ENCODE peak calls at places on chromosomes 11 and 22, in seven cellular contexts. One of them, this sample, is unnamed.

GRCh38 chr11:7637447-7638157 is 35.7 kb downstream of the CYB5R2 start:
- DNase-seq in neural progenitor cell: no peak
- DNase-seq in H9: no peak
- DNase-seq in A549: no peak
- DNase-seq in uterus: peak; percentile 70
- DNase-seq in pancreas: no peak
- DNase-seq in mammary epithelial cell: peak; percentile 58
- DNase-seq in this sample: no peak

GRCh38 chr11:125903753-125904659 is at the start of gene DDX25:
- DNase-seq in neural progenitor cell: peak; percentile 85
- DNase-seq in H9: peak; percentile 80
- DNase-seq in A549: no peak
- DNase-seq in uterus: no peak
- DNase-seq in pancreas: no peak
- DNase-seq in mammary epithelial cell: peak; percentile 1
- DNase-seq in this sample: peak; percentile 26

GRCh38 chr22:18970180-18970947 is 34.3 kb upstream of the PRODH start:
- DNase-seq in neural progenitor cell: peak; percentile 86
- DNase-seq in H9: peak; percentile 64
- DNase-seq in A549: peak; percentile 12
- DNase-seq in uterus: no peak
- DNase-seq in pancreas: peak; percentile 51
- DNase-seq in mammary epithelial cell: peak; percentile 15
- DNase-seq in this sample: no peak

GRCh38 chr22:17121235-17122195 is at the start of gene TMEM121B:
- DNase-seq in neural progenitor cell: peak; percentile 96
- DNase-seq in H9: peak; percentile 95
- DNase-seq in A549: no peak
- DNase-seq in uterus: peak; percentile 30
- DNase-seq in pancreas: peak; percentile 64
- DNase-seq in mammary epithelial cell: peak; percentile 44
- DNase-seq in this sample: peak; percentile 22

GRCh38 chr11:17636721-17637120 is 82.7 kb upstream of the MYOD1 start:
- DNase-seq in neural progenitor cell: no peak
- DNase-seq in H9: no peak
- DNase-seq in A549: no peak
- DNase-seq in uterus: no peak
- DNase-seq in pancreas: no peak
- DNase-seq in mammary epithelial cell: no peak
- DNase-seq in this sample: no peak

GRCh38 chr11:75107187-75107586 is 10.5 kb upstream of the OR2AT4 start:
- DNase-seq in neural progenitor cell: no peak
- DNase-seq in H9: no peak
- DNase-seq in A549: no peak
- DNase-seq in uterus: no peak
- DNase-seq in pancreas: no peak
- DNase-seq in mammary epithelial cell: no peak
- DNase-seq in this sample: no peak

GRCh38 chr11:10305964-10306918 is 1.4 kb downstream of the ADM start:
- DNase-seq in neural progenitor cell: peak; percentile 70
- DNase-seq in H9: peak; percentile 61
- DNase-seq in A549: peak; percentile 31
- DNase-seq in uterus: peak; percentile 36
- DNase-seq in pancreas: no peak
- DNase-seq in mammary epithelial cell: peak; percentile 46
- DNase-seq in this sample: peak; percentile 25

GRCh38 chr11:117203069-117203407 is 3.9 kb downstream of the TAGLN start:
- DNase-seq in neural progenitor cell: no peak
- DNase-seq in H9: no peak
- DNase-seq in A549: no peak
- DNase-seq in uterus: no peak
- DNase-seq in pancreas: no peak
- DNase-seq in mammary epithelial cell: no peak
- DNase-seq in this sample: no peak

GRCh38 chr11:36453678-36454077 is 56.4 kb downstream of the TRAF6 start:
- DNase-seq in neural progenitor cell: no peak
- DNase-seq in H9: no peak
- DNase-seq in A549: no peak
- DNase-seq in uterus: no peak
- DNase-seq in pancreas: no peak
- DNase-seq in mammary epithelial cell: peak; percentile 55
- DNase-seq in this sample: no peak

GRCh38 chr11:43243901-43244300 is 67.9 kb upstream of the API5 start:
- DNase-seq in neural progenitor cell: peak; percentile 32
- DNase-seq in H9: no peak
- DNase-seq in A549: no peak
- DNase-seq in uterus: no peak
- DNase-seq in pancreas: no peak
- DNase-seq in mammary epithelial cell: no peak
- DNase-seq in this sample: no peak

GRCh38 chr11:66915046-66915832 is 42.9 kb downstream of the PC start:
- DNase-seq in neural progenitor cell: peak; percentile 42
- DNase-seq in H9: peak; percentile 62
- DNase-seq in A549: no peak
- DNase-seq in uterus: no peak
- DNase-seq in pancreas: no peak
- DNase-seq in mammary epithelial cell: no peak
- DNase-seq in this sample: no peak

GRCh38 chr22:46942816-46943783 is 180.7 kb downstream of the TBC1D22A start:
- DNase-seq in neural progenitor cell: no peak
- DNase-seq in H9: no peak
- DNase-seq in A549: no peak
- DNase-seq in uterus: peak; percentile 35
- DNase-seq in pancreas: no peak
- DNase-seq in mammary epithelial cell: no peak
- DNase-seq in this sample: no peak

GRCh38 chr11:106086850-106087249 is 9.4 kb downstream of the AASDHPPT start:
- DNase-seq in neural progenitor cell: no peak
- DNase-seq in H9: no peak
- DNase-seq in A549: no peak
- DNase-seq in uterus: no peak
- DNase-seq in pancreas: no peak
- DNase-seq in mammary epithelial cell: no peak
- DNase-seq in this sample: no peak

GRCh38 chr11:46275964-46276641 is 1.4 kb upstream of the CREB3L1 start:
- DNase-seq in neural progenitor cell: no peak
- DNase-seq in H9: no peak
- DNase-seq in A549: no peak
- DNase-seq in uterus: no peak
- DNase-seq in pancreas: peak; percentile 84
- DNase-seq in mammary epithelial cell: no peak
- DNase-seq in this sample: no peak

GRCh38 chr11:78069465-78069864 is 5.8 kb downstream of the THRSP start:
- DNase-seq in neural progenitor cell: no peak
- DNase-seq in H9: no peak
- DNase-seq in A549: no peak
- DNase-seq in uterus: no peak
- DNase-seq in pancreas: no peak
- DNase-seq in mammary epithelial cell: no peak
- DNase-seq in this sample: no peak

GRCh38 chr22:45185718-45186511 is 22.2 kb downstream of the NUP50 start:
- DNase-seq in neural progenitor cell: no peak
- DNase-seq in H9: no peak
- DNase-seq in A549: no peak
- DNase-seq in uterus: no peak
- DNase-seq in pancreas: no peak
- DNase-seq in mammary epithelial cell: no peak
- DNase-seq in this sample: no peak

DNA sequence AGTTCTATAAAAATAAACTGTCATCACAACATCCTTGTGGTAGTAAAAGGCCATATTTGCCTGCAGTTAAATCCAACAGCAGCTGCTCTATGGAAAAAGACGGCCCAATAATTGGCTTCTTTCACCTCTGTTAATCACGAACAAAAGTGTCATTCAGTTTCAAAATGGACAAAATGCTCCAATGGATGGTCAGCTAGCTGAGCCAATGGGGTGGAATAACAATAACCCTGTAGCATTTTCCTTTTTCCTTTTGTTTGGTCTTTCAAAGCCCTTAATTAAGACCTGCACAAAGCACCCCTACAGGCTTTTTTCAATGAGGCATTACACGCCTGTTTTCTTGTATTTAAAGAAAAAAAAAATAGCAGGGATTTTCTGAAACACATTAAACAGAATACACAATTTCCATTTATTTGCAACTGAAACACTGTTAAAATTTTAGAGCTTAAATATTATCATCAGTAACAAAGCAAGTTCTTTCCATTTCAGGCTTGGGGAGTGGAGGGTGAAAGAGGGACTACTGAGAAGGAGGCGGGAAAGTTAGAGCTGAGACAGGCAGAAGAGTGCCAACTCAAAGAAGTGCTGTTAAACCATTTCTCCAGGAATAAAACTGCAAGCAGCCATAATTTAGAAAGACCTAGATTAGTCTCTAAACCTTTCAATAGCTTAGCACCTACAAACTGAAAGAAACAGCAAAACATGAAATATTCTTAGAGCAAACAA is 28.7 kb downstream of the LGR4 start:
- DNase-seq in neural progenitor cell: peak; percentile 90
- DNase-seq in H9: no peak
- DNase-seq in A549: no peak
- DNase-seq in uterus: no peak
- DNase-seq in pancreas: no peak
- DNase-seq in mammary epithelial cell: no peak
- DNase-seq in this sample: peak; percentile 27
- H3K27ac ChIP-seq in neural progenitor cell: peak overlapping the region; percentile 97
- H3K27ac ChIP-seq in H9: peak overlapping the region; percentile 82
- H3K27ac ChIP-seq in A549: no peak overlapping the region
- H3K27ac ChIP-seq in uterus: no peak overlapping the region
- H3K27ac ChIP-seq in pancreas: no peak overlapping the region
- H3K27ac ChIP-seq in mammary epithelial cell: no peak overlapping the region
- H3K27ac ChIP-seq in this sample: peak overlapping the region; percentile 86

GRCh38 chr11:2315395-2316168 is 13.8 kb downstream of the TSPAN32 start:
- DNase-seq in neural progenitor cell: no peak
- DNase-seq in H9: no peak
- DNase-seq in A549: no peak
- DNase-seq in uterus: peak; percentile 37
- DNase-seq in pancreas: no peak
- DNase-seq in mammary epithelial cell: no peak
- DNase-seq in this sample: peak; percentile 67
- H3K27ac ChIP-seq in neural progenitor cell: no peak overlapping the region
- H3K27ac ChIP-seq in H9: no peak overlapping the region
- H3K27ac ChIP-seq in A549: no peak overlapping the region
- H3K27ac ChIP-seq in uterus: peak overlapping the region; percentile 96
- H3K27ac ChIP-seq in pancreas: peak overlapping the region; percentile 57
- H3K27ac ChIP-seq in mammary epithelial cell: no peak overlapping the region
- H3K27ac ChIP-seq in this sample: no peak overlapping the region

DNA sequence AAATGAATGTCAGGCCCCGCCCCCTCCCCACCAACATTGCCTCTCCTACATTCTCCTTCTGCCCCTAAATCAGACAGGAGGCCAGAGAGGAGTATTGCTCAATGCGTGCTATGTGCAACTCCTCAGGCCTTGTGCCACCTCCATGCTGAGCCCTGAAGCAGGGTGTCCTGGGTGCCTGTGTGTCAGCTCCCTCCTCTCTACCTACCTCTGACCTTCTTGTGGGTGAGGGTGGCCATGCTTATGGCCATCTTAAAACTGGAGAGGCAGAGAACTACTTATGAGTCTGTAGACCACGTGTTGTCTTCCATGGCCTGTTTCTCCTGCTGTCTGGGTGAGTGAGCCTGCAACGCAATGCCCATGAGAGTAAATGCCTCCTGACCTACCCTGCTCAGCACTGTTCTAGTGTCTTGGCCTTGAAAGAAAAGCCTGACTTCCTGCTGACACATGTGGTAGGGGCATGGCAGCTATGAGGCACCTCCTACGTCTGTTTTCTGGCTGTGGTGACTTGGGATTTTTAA is 10.5 kb downstream of the MCAM start:
- DNase-seq in neural progenitor cell: no peak
- DNase-seq in H9: no peak
- DNase-seq in A549: no peak
- DNase-seq in uterus: peak; percentile 51
- DNase-seq in pancreas: no peak
- DNase-seq in mammary epithelial cell: no peak
- DNase-seq in this sample: no peak
- H3K27ac ChIP-seq in neural progenitor cell: peak overlapping the region; percentile 17
- H3K27ac ChIP-seq in H9: no peak overlapping the region
- H3K27ac ChIP-seq in A549: no peak overlapping the region
- H3K27ac ChIP-seq in uterus: peak overlapping the region; percentile 82
- H3K27ac ChIP-seq in pancreas: no peak overlapping the region
- H3K27ac ChIP-seq in mammary epithelial cell: no peak overlapping the region
- H3K27ac ChIP-seq in this sample: no peak overlapping the region

GRCh38 chr11:79439430-79439892 is 1.4 kb downstream of the TENM4 start:
- DNase-seq in neural progenitor cell: no peak
- DNase-seq in H9: no peak
- DNase-seq in A549: no peak
- DNase-seq in uterus: peak; percentile 21
- DNase-seq in pancreas: no peak
- DNase-seq in mammary epithelial cell: peak; percentile 44
- DNase-seq in this sample: no peak

GRCh38 chr11:79438631-79439429 is 2.0 kb downstream of the TENM4 start:
- DNase-seq in neural progenitor cell: peak; percentile 63
- DNase-seq in H9: peak; percentile 54
- DNase-seq in A549: no peak
- DNase-seq in uterus: peak; percentile 28
- DNase-seq in pancreas: no peak
- DNase-seq in mammary epithelial cell: peak; percentile 51
- DNase-seq in this sample: no peak

GRCh38 chr11:79436911-79437273 is 3.9 kb downstream of the TENM4 start:
- DNase-seq in neural progenitor cell: no peak
- DNase-seq in H9: peak; percentile 35
- DNase-seq in A549: no peak
- DNase-seq in uterus: no peak
- DNase-seq in pancreas: no peak
- DNase-seq in mammary epithelial cell: no peak
- DNase-seq in this sample: no peak

GRCh38 chr11:79437274-79437980 is 3.4 kb downstream of the TENM4 start:
- DNase-seq in neural progenitor cell: peak; percentile 85
- DNase-seq in H9: peak; percentile 82
- DNase-seq in A549: no peak
- DNase-seq in uterus: peak; percentile 73
- DNase-seq in pancreas: peak; percentile 47
- DNase-seq in mammary epithelial cell: peak; percentile 63
- DNase-seq in this sample: no peak

GRCh38 chr11:79437981-79438630 is 2.7 kb downstream of the TENM4 start:
- DNase-seq in neural progenitor cell: peak; percentile 50
- DNase-seq in H9: peak; percentile 61
- DNase-seq in A549: no peak
- DNase-seq in uterus: no peak
- DNase-seq in pancreas: no peak
- DNase-seq in mammary epithelial cell: peak; percentile 81
- DNase-seq in this sample: no peak
- H3K27ac ChIP-seq in neural progenitor cell: no peak overlapping the region
- H3K27ac ChIP-seq in H9: no peak overlapping the region
- H3K27ac ChIP-seq in A549: no peak overlapping the region
- H3K27ac ChIP-seq in uterus: peak overlapping the region; percentile 58
- H3K27ac ChIP-seq in pancreas: no peak overlapping the region
- H3K27ac ChIP-seq in mammary epithelial cell: peak overlapping the region; percentile 78
- H3K27ac ChIP-seq in this sample: no peak overlapping the region